ENCODE peak calls at places on chromosome 1, in eight cellular contexts. S is naive thymus-derived CD4-positive, alpha-beta T cell; I is OCI-LY7; B is heart right ventricle; Z is substantia nigra; O is tibial nerve; K is GM12878; T is heart left ventricle. E is an unnamed sample.

GRCh38 chr1:220786337-220787068 is at the start of gene MTARC1:
- DNase-seq in S (no peak), I (no peak), B (peak), Z (no peak), O (no peak), K (no peak), T (peak), E (peak)

GRCh38 chr1:197553281-197553680 is 222.0 kb downstream of the DENND1B start:
- DNase-seq in S (no peak), I (no peak), B (no peak), Z (no peak), O (no peak), K (no peak), T (no peak), E (no peak)

GRCh38 chr1:17287377-17287776 is 20.6 kb upstream of the PADI4 start:
- DNase-seq in S (no peak), I (no peak), B (no peak), Z (no peak), O (no peak), K (no peak), T (no peak), E (no peak)

GRCh38 chr1:160007577-160008200 is 24.1 kb downstream of the PIGM start:
- DNase-seq in S (peak), I (peak), B (no peak), Z (no peak), O (no peak), K (no peak), T (no peak), E (no peak)

GRCh38 chr1:3501856-3502665 is 47.6 kb downstream of the ARHGEF16 start:
- DNase-seq in S (no peak), I (peak), B (peak), Z (no peak), O (peak), K (no peak), T (peak), E (peak)

GRCh38 chr1:222525956-222526355 is 21.9 kb downstream of the HHIPL2 start:
- DNase-seq in S (no peak), I (no peak), B (no peak), Z (no peak), O (no peak), K (no peak), T (no peak), E (no peak)

GRCh38 chr1:117674521-117675400 is 68.9 kb downstream of the TENT5C start:
- DNase-seq in S (peak), I (peak), B (no peak), Z (no peak), O (no peak), K (no peak), T (no peak), E (no peak)

GRCh38 chr1:184972281-184973055 is 1.8 kb downstream of the NIBAN1 start:
- DNase-seq in S (no peak), I (no peak), B (no peak), Z (no peak), O (no peak), K (no peak), T (no peak), E (no peak)

GRCh38 chr1:24149854-24150227 is 6.9 kb upstream of the IL22RA1 start:
- DNase-seq in S (no peak), I (no peak), B (no peak), Z (no peak), O (no peak), K (no peak), T (no peak), E (no peak)

GRCh38 chr1:206782448-206782847 is 10.2 kb upstream of the IL10 start:
- DNase-seq in S (no peak), I (peak), B (no peak), Z (no peak), O (no peak), K (no peak), T (no peak), E (no peak)

GRCh38 chr1:168137515-168137821 is 738 bp upstream of the GPR161 start:
- DNase-seq in S (no peak), I (no peak), B (no peak), Z (no peak), O (no peak), K (no peak), T (no peak), E (no peak)

GRCh38 chr1:172143384-172144025 is 277.0 kb upstream of the C1orf105 start:
- DNase-seq in S (no peak), I (no peak), B (peak), Z (no peak), O (no peak), K (no peak), T (no peak), E (no peak)

GRCh38 chr1:172144445-172145060 is 275.9 kb upstream of the C1orf105 start:
- DNase-seq in S (no peak), I (no peak), B (peak), Z (no peak), O (peak), K (no peak), T (peak), E (peak)

GRCh38 chr1:172146149-172146850 is 274.2 kb upstream of the C1orf105 start:
- DNase-seq in S (no peak), I (no peak), B (no peak), Z (no peak), O (no peak), K (no peak), T (no peak), E (no peak)

GRCh38 chr1:172145656-172146055 is 274.8 kb upstream of the C1orf105 start:
- DNase-seq in S (no peak), I (no peak), B (no peak), Z (no peak), O (no peak), K (no peak), T (no peak), E (no peak)

DNA sequence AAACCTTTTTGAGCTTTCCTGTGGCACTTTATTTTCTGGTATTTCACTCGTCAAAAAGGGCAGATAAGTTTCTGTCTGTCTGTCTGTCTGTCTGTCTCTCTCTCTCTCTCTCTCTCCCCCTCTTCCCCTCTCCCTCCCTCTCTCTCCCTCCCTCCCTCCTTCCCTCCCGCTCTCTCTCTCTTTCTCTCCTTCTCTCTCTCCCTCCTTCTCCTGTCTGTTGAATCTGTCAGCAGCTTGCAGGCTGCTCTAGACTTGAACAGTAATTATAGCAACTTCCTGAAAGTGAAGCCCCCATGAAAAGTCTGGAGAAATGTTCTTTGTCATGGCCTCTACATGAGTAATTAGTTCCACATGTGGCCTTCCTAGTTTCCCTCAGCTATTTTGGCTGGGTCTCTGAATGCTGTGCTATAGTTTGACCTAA is 275.2 kb upstream of the C1orf105 start:
- DNase-seq in S (no peak), I (no peak), B (peak), Z (no peak), O (no peak), K (no peak), T (no peak), E (no peak)
- H3K27ac ChIP-seq in S (no peak), I (no peak), B (peak), Z (no peak), O (peak), K (no peak), T (peak), E (peak)

GRCh38 chr1:21669033-21669286 is 197 bp downstream of the RAP1GAP start:
- DNase-seq in S (no peak), I (no peak), B (no peak), Z (no peak), O (no peak), K (no peak), T (no peak), E (no peak)
- H3K27ac ChIP-seq in S (no peak), I (no peak), B (no peak), Z (no peak), O (no peak), K (no peak), T (no peak), E (no peak)

GRCh38 chr1:209844695-209845404 is 17.1 kb downstream of the UTP25 start:
- DNase-seq in S (no peak), I (no peak), B (no peak), Z (no peak), O (no peak), K (no peak), T (no peak), E (no peak)
- H3K27ac ChIP-seq in S (no peak), I (no peak), B (no peak), Z (no peak), O (no peak), K (no peak), T (no peak), E (no peak)

DNA sequence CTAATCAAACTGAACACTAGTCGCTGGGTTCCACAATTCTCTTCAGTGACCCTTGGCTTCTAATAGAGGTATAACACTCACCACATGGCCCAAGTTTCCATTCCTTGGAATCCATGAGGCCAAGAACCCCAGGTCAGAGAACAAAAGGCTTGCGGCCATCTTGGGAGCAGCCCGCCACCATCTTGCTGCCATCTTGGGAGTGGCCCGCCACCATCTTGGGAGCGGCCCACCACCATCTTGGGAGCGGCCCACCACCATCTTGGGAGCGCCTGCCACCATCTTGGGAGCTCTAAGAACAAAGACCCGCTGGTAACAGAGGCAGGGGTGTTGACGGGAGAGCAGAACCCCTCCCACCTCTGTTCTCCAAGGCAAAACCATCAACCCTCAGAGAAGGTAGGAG is 493.4 kb downstream of the MATN1 start:
- DNase-seq in S (no peak), I (no peak), B (no peak), Z (no peak), O (no peak), K (no peak), T (no peak), E (no peak)
- H3K27ac ChIP-seq in S (no peak), I (no peak), B (no peak), Z (no peak), O (no peak), K (no peak), T (no peak), E (no peak)